ENCODE peak calls at places on chromosomes 3 and 15, in ten cellular contexts. Z, S, Y, I, R, B, G, F, E and Q are unnamed samples.

GRCh38 chr3:17836919-17837318 is 94.5 kb upstream of the TBC1D5 start:
- DNase-seq in Z (no peak), S (no peak), Y (no peak), G (no peak), I (no peak), F (no peak), B (no peak), R (no peak), E (no peak), Q (no peak)

GRCh38 chr3:10155658-10156057 is 9.1 kb upstream of the IRAK2 start:
- DNase-seq in E (no peak), G (no peak), F (no peak), R (no peak), Z (no peak), Y (no peak), B (no peak), S (no peak), I (no peak), Q (no peak)

GRCh38 chr3:116399701-116400261 is 45.5 kb downstream of the LSAMP start:
- DNase-seq in Y (no peak), E (no peak), Z (no peak), S (no peak), F (no peak), G (no peak), B (no peak), I (no peak), R (no peak), Q (no peak)

GRCh38 chr15:52005748-52006701 is 13.0 kb upstream of the MAPK6 start:
- DNase-seq in I (no peak), S (no peak), E (no peak), F (no peak), B (no peak), Y (no peak), R (no peak), G (no peak), Z (peak), Q (no peak)

GRCh38 chr3:62554264-62554799 is 181.0 kb upstream of the FEZF2 start:
- DNase-seq in Z (no peak), Y (no peak), S (peak), G (no peak), E (no peak), F (no peak), B (no peak), I (no peak), R (no peak), Q (no peak)

GRCh38 chr15:36911322-36911944 is 188.9 kb downstream of the MEIS2 start:
- DNase-seq in I (no peak), E (no peak), Z (no peak), B (no peak), G (no peak), R (no peak), Y (no peak), S (no peak), F (no peak), Q (no peak)

GRCh38 chr3:126156468-126156867 is 23.9 kb downstream of the ALDH1L1 start:
- DNase-seq in B (no peak), I (no peak), F (no peak), Z (no peak), G (no peak), E (no peak), Y (peak), R (no peak), S (no peak), Q (no peak)

GRCh38 chr15:67520276-67520975 is 505 bp upstream of the C15orf61 start:
- DNase-seq in R (peak), E (no peak), Z (no peak), S (no peak), I (no peak), Y (no peak), G (no peak), B (no peak), F (no peak), Q (no peak)

GRCh38 chr3:42875325-42876151 is at the start of gene CYP8B1:
- DNase-seq in E (no peak), R (no peak), Y (no peak), Z (no peak), F (no peak), G (no peak), I (no peak), S (no peak), B (no peak), Q (no peak)

GRCh38 chr15:38251726-38252480 is 733 bp upstream of the SPRED1 start:
- DNase-seq in Y (peak), S (peak), R (peak), I (peak), E (peak), F (peak), Z (peak), B (peak), G (peak), Q (peak)

GRCh38 chr3:170083343-170083742 is 45.5 kb downstream of the GPR160 start:
- DNase-seq in F (no peak), G (no peak), Y (no peak), S (no peak), E (no peak), I (no peak), B (no peak), R (no peak), Z (no peak), Q (no peak)

GRCh38 chr3:89578253-89578529 is 470.8 kb downstream of the EPHA3 start:
- DNase-seq in S (no peak), I (no peak), Z (no peak), R (no peak), Y (no peak), E (no peak), F (no peak), G (no peak), B (no peak), Q (no peak)

GRCh38 chr3:78204977-78205376 is 1165.1 kb downstream of the ROBO2 start:
- DNase-seq in G (no peak), F (no peak), Y (no peak), Z (peak), I (no peak), E (no peak), S (no peak), R (no peak), B (no peak), Q (no peak)

GRCh38 chr3:171828852-171829770 is 14.0 kb upstream of the TMEM212 start:
- DNase-seq in R (no peak), G (no peak), F (no peak), Y (no peak), E (no peak), B (no peak), I (no peak), S (no peak), Z (no peak), Q (no peak)

GRCh38 chr3:30091611-30092135 is 514.7 kb upstream of the TGFBR2 start:
- DNase-seq in E (no peak), S (no peak), R (no peak), Y (no peak), Z (no peak), F (no peak), I (no peak), B (no peak), G (no peak), Q (no peak)

GRCh38 chr15:50210462-50211264 is 28.7 kb downstream of the SLC27A2 start:
- DNase-seq in R (no peak), I (no peak), F (no peak), S (no peak), Y (no peak), Z (peak), B (no peak), E (no peak), G (peak), Q (no peak)

GRCh38 chr3:58711871-58712270 is 45.3 kb upstream of the FAM3D start:
- DNase-seq in I (no peak), Y (no peak), G (no peak), R (no peak), E (no peak), S (no peak), F (no peak), B (no peak), Z (no peak), Q (no peak)

GRCh38 chr3:67461667-67462142 is 192.7 kb downstream of the SUCLG2 start:
- DNase-seq in Z (no peak), F (no peak), Y (no peak), G (no peak), I (peak), B (no peak), R (no peak), S (no peak), E (no peak), Q (no peak)

GRCh38 chr3:113436794-113437193 is 4.5 kb downstream of the CFAP44 start:
- DNase-seq in S (no peak), B (no peak), Y (no peak), Z (peak), I (no peak), G (no peak), R (peak), F (no peak), E (no peak), Q (no peak)

GRCh38 chr15:93974804-93975481 is 256.4 kb upstream of the MCTP2 start:
- DNase-seq in Z (peak), G (no peak), F (peak), E (no peak), S (peak), I (no peak), B (no peak), Y (peak), R (no peak), Q (peak)

DNA sequence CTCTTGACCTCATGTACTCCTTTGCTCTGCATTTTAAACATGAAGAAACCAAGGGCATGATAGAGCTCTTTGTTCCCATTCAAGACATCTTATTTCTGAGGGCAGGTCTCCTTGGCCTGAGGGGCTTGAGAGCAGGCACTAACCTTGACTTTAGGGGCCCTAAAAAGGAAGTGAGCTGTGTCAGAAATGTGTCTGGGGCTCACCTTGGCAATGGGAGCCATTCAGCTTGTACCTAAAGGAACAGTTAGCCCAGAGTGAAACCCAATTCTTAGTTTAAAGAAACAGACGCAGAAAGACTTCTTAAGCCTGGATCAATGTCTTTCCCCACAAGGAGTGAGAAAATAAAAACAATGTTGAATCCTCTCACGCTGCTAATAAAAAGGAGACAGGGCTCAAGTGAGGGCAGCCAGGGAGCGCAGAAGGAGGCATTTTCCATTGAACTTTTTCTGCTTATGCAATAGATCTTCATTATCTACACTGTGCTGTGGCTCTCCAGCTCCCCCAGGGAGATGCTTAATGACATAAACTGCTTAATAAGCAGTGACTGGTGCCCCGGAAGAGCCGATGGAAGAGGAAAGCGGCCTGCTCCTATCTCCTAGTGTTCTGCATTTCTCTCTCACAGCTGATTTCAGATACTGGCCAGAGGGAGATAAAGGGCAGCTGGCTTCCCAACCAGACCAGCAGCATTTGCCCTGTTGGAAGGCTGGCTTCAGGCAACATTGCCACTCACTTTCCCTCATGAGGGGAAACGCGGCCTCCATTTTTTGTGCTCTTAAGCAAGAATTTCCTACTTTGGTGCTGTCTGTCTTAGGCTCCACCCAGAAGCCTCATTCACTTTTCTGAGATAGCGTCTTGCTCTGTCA is 152.0 kb downstream of the OPA1 start:
- DNase-seq in B (no peak), S (no peak), Z (no peak), E (no peak), Y (no peak), F (no peak), I (no peak), G (no peak), R (peak), Q (peak)
- TF ChIP-seq POLR2A in B (no peak), S (no peak), Z (no peak), E (no peak), Y (no peak), F (no peak), I (no peak), G (no peak), R (no peak), Q (no peak)

GRCh38 chr3:39381432-39381831 is 1.7 kb upstream of the SLC25A38 start:
- DNase-seq in G (no peak), I (no peak), Y (no peak), F (no peak), S (no peak), B (no peak), Z (no peak), R (no peak), E (no peak), Q (peak)

GRCh38 chr3:39383913-39384664 is 919 bp downstream of the SLC25A38 start:
- DNase-seq in Y (peak), S (peak), E (peak), I (peak), F (peak), B (peak), Z (peak), G (peak), R (peak), Q (peak)

GRCh38 chr3:39384665-39385000 is 1.5 kb downstream of the SLC25A38 start:
- DNase-seq in F (no peak), S (no peak), I (no peak), Y (no peak), R (no peak), E (no peak), B (no peak), Z (no peak), G (no peak), Q (no peak)

GRCh38 chr3:39385456-39386098 is 2.4 kb downstream of the SLC25A38 start:
- DNase-seq in R (no peak), G (no peak), Z (no peak), S (no peak), Y (no peak), F (no peak), B (no peak), I (no peak), E (no peak), Q (no peak)

GRCh38 chr3:39383190-39383912 is at the start of gene SLC25A38:
- DNase-seq in R (peak), E (peak), B (peak), G (peak), Z (peak), F (peak), Y (peak), S (peak), I (peak), Q (peak)
- TF ChIP-seq CTCF in R (peak), E (peak), B (no peak), G (no peak), Z (peak), F (peak), Y (no peak), S (peak), I (peak), Q (peak)

GRCh38 chr3:55621026-55621422 is 133.9 kb upstream of the WNT5A start:
- DNase-seq in F (no peak), Z (no peak), Y (no peak), R (no peak), G (no peak), B (no peak), E (no peak), I (no peak), S (no peak), Q (no peak)

GRCh38 chr3:55619186-55619808 is 132.2 kb upstream of the WNT5A start:
- DNase-seq in G (no peak), Z (no peak), R (no peak), E (no peak), F (no peak), I (no peak), S (no peak), Y (no peak), B (no peak), Q (no peak)

GRCh38 chr3:55621648-55622047 is 134.5 kb upstream of the WNT5A start:
- DNase-seq in S (no peak), B (no peak), I (no peak), E (no peak), F (no peak), R (no peak), G (no peak), Z (no peak), Y (no peak), Q (no peak)

GRCh38 chr3:55622116-55622515 is 135.0 kb upstream of the WNT5A start:
- DNase-seq in F (no peak), S (no peak), G (no peak), Y (no peak), R (no peak), E (no peak), I (no peak), B (no peak), Z (no peak), Q (no peak)

DNA sequence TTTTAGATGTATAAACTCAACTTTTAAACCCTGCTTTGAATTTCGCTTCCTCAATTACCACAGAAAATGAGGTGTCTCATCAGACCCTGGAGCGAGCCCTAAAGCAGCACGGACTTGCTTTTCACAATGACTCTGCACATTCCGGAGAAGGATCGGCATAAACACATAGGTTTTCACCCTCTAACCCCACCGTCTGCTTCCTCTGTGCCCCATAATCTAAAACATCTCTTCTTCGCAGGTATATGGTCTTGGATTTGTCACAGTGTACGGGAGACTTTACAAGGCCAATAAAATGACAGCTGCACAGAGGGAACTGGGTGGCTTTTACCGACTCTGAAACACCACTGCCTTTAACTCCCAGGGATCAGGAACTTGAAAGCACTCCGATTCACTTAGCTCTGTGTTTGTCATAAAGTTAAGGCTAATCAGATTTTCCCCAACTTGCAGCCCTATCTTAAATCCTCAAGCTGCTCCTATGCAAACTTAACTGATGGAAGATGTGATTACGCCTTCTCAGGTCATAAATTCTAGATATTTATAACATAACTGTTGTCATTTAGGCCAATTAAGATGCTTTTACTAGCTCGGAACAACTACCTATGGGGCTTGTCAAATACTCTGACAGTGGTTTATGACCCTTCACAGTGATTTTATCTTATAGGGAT is 133.4 kb upstream of the WNT5A start:
- DNase-seq in B (no peak), G (no peak), R (no peak), S (no peak), Y (peak), E (no peak), F (no peak), Z (no peak), I (no peak), Q (peak)
- H3K27ac ChIP-seq in B (no peak), G (no peak), R (no peak), S (no peak), Y (no peak), E (no peak), F (no peak), Z (no peak), I (no peak), Q (no peak)

GRCh38 chr3:50605901-50606326 is 5.7 kb downstream of the CISH start:
- DNase-seq in I (no peak), R (no peak), E (peak), Y (no peak), B (no peak), S (no peak), G (no peak), F (no peak), Z (peak), Q (no peak)

GRCh38 chr3:50604628-50605588 is 6.7 kb downstream of the CISH start:
- DNase-seq in B (peak), S (no peak), E (peak), R (peak), Z (peak), F (peak), Y (peak), I (peak), G (peak), Q (peak)

GRCh38 chr3:50603261-50604109 is 8.1 kb downstream of the CISH start:
- DNase-seq in Y (no peak), E (no peak), I (no peak), F (no peak), B (no peak), S (no peak), Z (no peak), R (no peak), G (no peak), Q (no peak)

GRCh38 chr3:50602675-50603191 is 8.8 kb downstream of the CISH start:
- DNase-seq in F (no peak), Z (peak), Y (peak), S (no peak), B (peak), E (no peak), I (no peak), R (no peak), G (peak), Q (peak)

DNA sequence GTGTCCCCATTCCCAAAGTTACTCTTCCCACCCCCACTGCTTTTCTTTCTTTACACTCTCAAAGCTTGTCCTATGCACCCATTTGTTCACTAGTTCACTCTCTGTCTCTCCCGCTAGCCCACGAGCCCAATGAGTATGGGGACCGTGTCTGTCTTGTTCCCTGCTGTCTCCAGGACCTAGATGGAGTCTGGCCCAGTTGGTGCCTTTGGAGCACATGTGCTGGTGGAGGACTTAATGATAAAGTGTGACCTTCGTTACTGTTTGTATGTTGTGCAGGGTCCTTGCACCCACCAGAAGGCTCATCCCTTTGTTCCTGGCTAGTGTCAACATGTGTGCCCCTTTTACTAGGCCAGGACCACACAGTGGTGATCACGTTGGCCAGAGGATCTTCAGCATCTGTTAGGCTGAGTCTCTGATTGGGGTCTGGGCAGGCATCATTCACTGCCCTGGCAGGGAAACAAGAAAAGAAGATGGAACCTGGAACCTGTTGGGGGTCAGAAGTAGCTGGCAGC is 7.4 kb downstream of the CISH start:
- DNase-seq in I (no peak), S (no peak), R (no peak), E (no peak), Z (no peak), B (no peak), F (no peak), G (no peak), Y (no peak), Q (no peak)
- TF ChIP-seq POLR2A in I (no peak), S (no peak), R (no peak), E (no peak), Z (no peak), B (no peak), F (no peak), G (no peak), Y (no peak), Q (no peak)

GRCh38 chr15:101694261-101694660 is 30.0 kb downstream of the TARS3 start:
- DNase-seq in S (no peak), B (no peak), E (no peak), F (no peak), Z (no peak), G (no peak), R (no peak), Y (no peak), I (no peak), Q (no peak)
- TF ChIP-seq CTCF in S (peak), B (no peak), E (no peak), F (no peak), Z (no peak), G (no peak), R (no peak), Y (no peak), I (no peak), Q (no peak)